ENCODE peak calls at places on chromosome 9, in seven cellular contexts. One of them, this sample, is unnamed.

GRCh38 chr9:110099236-110099741 is 108.7 kb downstream of the C9orf152 start:
- DNase-seq in HepG2: no peak
- DNase-seq in HCT116: no peak
- DNase-seq in SK-N-SH: peak; percentile 50
- DNase-seq in K562: no peak
- DNase-seq in H1: no peak
- DNase-seq in GM12878: no peak
- DNase-seq in this sample: no peak

GRCh38 chr9:119811030-119811429 is 441.8 kb upstream of the BRINP1 start:
- DNase-seq in HepG2: no peak
- DNase-seq in HCT116: no peak
- DNase-seq in SK-N-SH: no peak
- DNase-seq in K562: no peak
- DNase-seq in H1: no peak
- DNase-seq in GM12878: no peak
- DNase-seq in this sample: no peak

GRCh38 chr9:25636026-25636425 is 42.2 kb downstream of the TUSC1 start:
- DNase-seq in HepG2: no peak
- DNase-seq in HCT116: no peak
- DNase-seq in SK-N-SH: no peak
- DNase-seq in K562: no peak
- DNase-seq in H1: no peak
- DNase-seq in GM12878: no peak
- DNase-seq in this sample: no peak

GRCh38 chr9:35907732-35908483 is 1.4 kb upstream of the SPAAR start:
- DNase-seq in HepG2: peak; percentile 62
- DNase-seq in HCT116: peak; percentile 32
- DNase-seq in SK-N-SH: peak; percentile 86
- DNase-seq in K562: no peak
- DNase-seq in H1: peak; percentile 57
- DNase-seq in GM12878: no peak
- DNase-seq in this sample: no peak

GRCh38 chr9:132001550-132001949 is 78.1 kb downstream of the MED27 start:
- DNase-seq in HepG2: no peak
- DNase-seq in HCT116: no peak
- DNase-seq in SK-N-SH: no peak
- DNase-seq in K562: no peak
- DNase-seq in H1: no peak
- DNase-seq in GM12878: no peak
- DNase-seq in this sample: no peak

GRCh38 chr9:105226055-105226454 is 18.4 kb upstream of the SLC44A1 start:
- DNase-seq in HepG2: no peak
- DNase-seq in HCT116: no peak
- DNase-seq in SK-N-SH: no peak
- DNase-seq in K562: no peak
- DNase-seq in H1: no peak
- DNase-seq in GM12878: no peak
- DNase-seq in this sample: no peak

GRCh38 chr9:134377976-134378375 is 51.7 kb downstream of the RXRA start:
- DNase-seq in HepG2: no peak
- DNase-seq in HCT116: no peak
- DNase-seq in SK-N-SH: peak; percentile 71
- DNase-seq in K562: no peak
- DNase-seq in H1: no peak
- DNase-seq in GM12878: no peak
- DNase-seq in this sample: peak; percentile 84

GRCh38 chr9:112849363-112849922 is 41.2 kb downstream of the SLC46A2 start:
- DNase-seq in HepG2: no peak
- DNase-seq in HCT116: no peak
- DNase-seq in SK-N-SH: no peak
- DNase-seq in K562: no peak
- DNase-seq in H1: no peak
- DNase-seq in GM12878: no peak
- DNase-seq in this sample: no peak

GRCh38 chr9:133349965-133350624 is 2.1 kb downstream of the RPL7A start:
- DNase-seq in HepG2: no peak
- DNase-seq in HCT116: no peak
- DNase-seq in SK-N-SH: no peak
- DNase-seq in K562: no peak
- DNase-seq in H1: no peak
- DNase-seq in GM12878: no peak
- DNase-seq in this sample: no peak

GRCh38 chr9:129310666-129311350 is 132.7 kb upstream of the IER5L start:
- DNase-seq in HepG2: no peak
- DNase-seq in HCT116: no peak
- DNase-seq in SK-N-SH: no peak
- DNase-seq in K562: no peak
- DNase-seq in H1: no peak
- DNase-seq in GM12878: no peak
- DNase-seq in this sample: no peak

GRCh38 chr9:93268551-93269314 is 84.8 kb downstream of the WNK2 start:
- DNase-seq in HepG2: no peak
- DNase-seq in HCT116: no peak
- DNase-seq in SK-N-SH: peak; percentile 8
- DNase-seq in K562: no peak
- DNase-seq in H1: no peak
- DNase-seq in GM12878: no peak
- DNase-seq in this sample: no peak

GRCh38 chr9:108618906-108619550 is 236.8 kb downstream of the ACTL7B start:
- DNase-seq in HepG2: no peak
- DNase-seq in HCT116: no peak
- DNase-seq in SK-N-SH: no peak
- DNase-seq in K562: no peak
- DNase-seq in H1: no peak
- DNase-seq in GM12878: no peak
- DNase-seq in this sample: no peak

GRCh38 chr9:99998266-99998665 is 91.8 kb downstream of the STX17 start:
- DNase-seq in HepG2: no peak
- DNase-seq in HCT116: no peak
- DNase-seq in SK-N-SH: no peak
- DNase-seq in K562: no peak
- DNase-seq in H1: peak; percentile 49
- DNase-seq in GM12878: no peak
- DNase-seq in this sample: no peak

GRCh38 chr9:13485068-13485596 is 205.6 kb upstream of the MPDZ start:
- DNase-seq in HepG2: no peak
- DNase-seq in HCT116: no peak
- DNase-seq in SK-N-SH: no peak
- DNase-seq in K562: no peak
- DNase-seq in H1: no peak
- DNase-seq in GM12878: no peak
- DNase-seq in this sample: no peak

GRCh38 chr9:130934702-130935659 is 4.1 kb downstream of the FIBCD1 start:
- DNase-seq in HepG2: peak; percentile 70
- DNase-seq in HCT116: no peak
- DNase-seq in SK-N-SH: no peak
- DNase-seq in K562: no peak
- DNase-seq in H1: no peak
- DNase-seq in GM12878: no peak
- DNase-seq in this sample: peak; percentile 74

GRCh38 chr9:38243993-38244392 is 148.5 kb upstream of the ALDH1B1 start:
- DNase-seq in HepG2: no peak
- DNase-seq in HCT116: no peak
- DNase-seq in SK-N-SH: peak; percentile 25
- DNase-seq in K562: no peak
- DNase-seq in H1: peak; percentile 14
- DNase-seq in GM12878: no peak
- DNase-seq in this sample: no peak

GRCh38 chr9:125997510-125997823 is 250.3 kb downstream of the PBX3 start:
- DNase-seq in HepG2: no peak
- DNase-seq in HCT116: no peak
- DNase-seq in SK-N-SH: no peak
- DNase-seq in K562: no peak
- DNase-seq in H1: no peak
- DNase-seq in GM12878: no peak
- DNase-seq in this sample: no peak

GRCh38 chr9:77424993-77425392 is 223.1 kb downstream of the GNA14 start:
- DNase-seq in HepG2: no peak
- DNase-seq in HCT116: no peak
- DNase-seq in SK-N-SH: no peak
- DNase-seq in K562: no peak
- DNase-seq in H1: no peak
- DNase-seq in GM12878: no peak
- DNase-seq in this sample: no peak
- TF ChIP-seq JUND in HepG2: no peak
- TF ChIP-seq JUND in HCT116: no peak
- TF ChIP-seq JUND in SK-N-SH: no peak
- TF ChIP-seq JUND in K562: no peak
- TF ChIP-seq JUND in H1: no peak
- TF ChIP-seq JUND in GM12878: no peak
- TF ChIP-seq JUND in this sample: no peak

DNA sequence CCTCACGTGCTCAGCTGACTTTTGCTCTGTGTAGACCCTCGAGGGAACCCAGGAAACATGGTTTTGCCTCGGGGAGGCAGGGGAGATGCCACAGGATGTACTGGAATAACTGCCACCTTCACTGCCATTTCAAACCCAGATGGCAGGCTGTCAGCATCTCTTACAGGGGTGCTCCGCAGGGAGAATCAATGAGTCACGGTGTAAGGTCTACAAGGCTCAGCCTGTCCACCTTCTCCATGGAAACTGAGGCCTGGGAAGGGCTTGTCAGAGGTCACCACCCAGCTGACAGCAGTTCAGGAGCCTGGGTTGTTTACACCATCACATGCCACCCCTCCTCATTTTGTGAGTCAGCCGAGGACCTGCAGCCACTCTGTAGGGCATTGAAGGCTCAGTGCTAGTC is 30.8 kb downstream of the DAB2IP start:
- DNase-seq in HepG2: no peak
- DNase-seq in HCT116: no peak
- DNase-seq in SK-N-SH: no peak
- DNase-seq in K562: no peak
- DNase-seq in H1: no peak
- DNase-seq in GM12878: no peak
- DNase-seq in this sample: no peak
- TF ChIP-seq JUND in HepG2: no peak
- TF ChIP-seq JUND in HCT116: no peak
- TF ChIP-seq JUND in SK-N-SH: no peak
- TF ChIP-seq JUND in K562: no peak
- TF ChIP-seq JUND in H1: no peak
- TF ChIP-seq JUND in GM12878: no peak
- TF ChIP-seq JUND in this sample: no peak

DNA sequence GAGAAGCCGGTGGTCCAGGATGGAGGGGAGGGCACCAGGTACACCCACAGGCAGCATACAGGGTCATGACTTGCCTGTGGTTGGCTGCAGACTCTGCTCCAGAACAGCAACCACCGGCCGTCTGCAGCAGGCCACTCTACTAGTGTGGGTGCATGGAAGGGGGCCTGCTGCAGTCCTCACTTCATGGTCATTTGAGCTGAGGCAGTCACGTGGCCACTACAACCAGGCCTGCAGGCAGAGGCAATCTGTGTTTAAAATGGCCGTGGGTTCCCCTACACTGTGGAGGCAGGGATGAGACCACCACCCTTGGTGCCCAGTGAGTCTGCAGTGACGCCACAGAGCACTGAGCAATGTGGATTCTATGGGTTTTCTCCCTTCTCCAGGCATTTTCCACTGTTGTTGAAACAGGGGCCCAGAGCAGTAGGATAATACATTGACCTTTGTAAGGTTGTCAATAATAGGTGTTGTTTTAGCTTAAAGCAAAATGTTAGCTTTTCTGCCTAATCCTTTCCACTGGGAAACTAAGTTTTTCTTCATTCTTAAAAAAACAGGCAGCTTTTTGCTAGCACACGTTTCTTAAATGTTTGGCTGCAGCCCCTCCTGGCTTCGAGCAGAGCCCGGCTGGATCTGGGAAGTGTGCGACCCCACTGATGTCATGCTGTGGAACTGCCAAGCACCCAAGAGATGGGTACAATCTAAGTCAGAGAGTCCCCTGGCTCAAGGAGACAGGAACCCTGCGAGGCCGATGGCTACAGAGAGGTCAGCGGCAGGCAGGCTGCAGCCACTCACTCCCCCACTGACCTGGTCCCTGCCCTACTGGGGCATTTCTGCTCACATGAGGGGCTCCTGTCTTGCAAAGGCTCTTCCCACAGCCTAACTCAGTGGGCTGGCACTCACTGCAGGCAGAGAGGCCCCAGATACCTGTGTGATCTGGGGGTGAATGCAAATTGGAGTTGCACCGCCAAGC is 21.2 kb downstream of the GADD45G start:
- DNase-seq in HepG2: peak; percentile 6
- DNase-seq in HCT116: no peak
- DNase-seq in SK-N-SH: no peak
- DNase-seq in K562: no peak
- DNase-seq in H1: no peak
- DNase-seq in GM12878: no peak
- DNase-seq in this sample: no peak
- TF ChIP-seq JUND in HepG2: no peak
- TF ChIP-seq JUND in HCT116: no peak
- TF ChIP-seq JUND in SK-N-SH: no peak
- TF ChIP-seq JUND in K562: no peak
- TF ChIP-seq JUND in H1: no peak
- TF ChIP-seq JUND in GM12878: no peak
- TF ChIP-seq JUND in this sample: no peak

DNA sequence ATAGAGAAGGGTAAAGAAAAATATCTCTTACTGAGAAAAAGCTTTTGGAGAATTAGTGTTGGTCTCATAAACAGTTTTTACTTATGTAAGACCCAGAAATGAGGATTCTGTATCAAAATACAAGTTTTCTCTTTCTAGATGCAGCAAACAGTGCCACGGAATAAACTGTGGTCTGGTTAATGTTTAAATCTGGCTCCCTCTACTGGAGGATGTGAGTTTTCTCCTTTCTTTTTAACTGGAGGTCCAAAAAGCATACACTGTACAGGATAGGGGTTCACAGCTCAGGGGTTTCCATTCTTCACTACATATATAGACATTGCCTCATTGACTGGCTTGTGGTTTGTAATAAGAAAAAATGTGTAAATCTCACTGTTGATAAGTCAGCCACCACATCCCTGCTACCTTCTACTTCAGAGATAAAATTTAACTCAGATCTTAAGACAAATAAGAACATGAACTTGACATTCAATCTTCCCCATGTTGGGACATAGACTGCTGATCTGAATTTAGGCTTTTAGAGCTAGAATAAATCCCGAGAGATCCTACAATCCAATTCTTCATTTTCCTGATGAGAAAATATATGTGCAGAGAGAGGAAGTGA is 98.9 kb downstream of the CFAP95 start:
- DNase-seq in HepG2: peak; percentile 50
- DNase-seq in HCT116: peak; percentile 29
- DNase-seq in SK-N-SH: peak; percentile 69
- DNase-seq in K562: peak; percentile 41
- DNase-seq in H1: no peak
- DNase-seq in GM12878: no peak
- DNase-seq in this sample: peak; percentile 29
- TF ChIP-seq JUND in HepG2: no peak
- TF ChIP-seq JUND in HCT116: no peak
- TF ChIP-seq JUND in SK-N-SH: no peak
- TF ChIP-seq JUND in K562: no peak
- TF ChIP-seq JUND in H1: no peak
- TF ChIP-seq JUND in GM12878: no peak
- TF ChIP-seq JUND in this sample: no peak